ENCODE peak calls at places on chromosomes 3 and 15, in seven cellular contexts. R, F, E, Q, N, K and A are unnamed samples.

GRCh38 chr3:52084216-52084945 is 28.0 kb upstream of the DUSP7 start:
- DNase-seq in F (no peak), N (no peak), R (no peak), Q (no peak), E (no peak), K (no peak), A (no peak)

GRCh38 chr3:49358217-49358883 is at the start of gene GPX1:
- DNase-seq in Q (peak; percentile 85), F (peak; percentile 97), K (peak; percentile 94), N (peak; percentile 97), R (peak; percentile 95), E (peak; percentile 96), A (peak; percentile 82)

GRCh38 chr3:107240183-107241091 is 136.8 kb upstream of the CCDC54 start:
- DNase-seq in N (peak; percentile 86), R (peak; percentile 80), F (peak; percentile 74), E (peak; percentile 82), K (peak; percentile 75), Q (peak; percentile 61), A (peak; percentile 31)

GRCh38 chr3:10928396-10928960 is 64.1 kb upstream of the SLC6A1 start:
- DNase-seq in F (no peak), R (no peak), Q (no peak), K (no peak), E (no peak), N (peak; percentile 34), A (no peak)

GRCh38 chr15:39075756-39076341 is 505.0 kb upstream of the THBS1 start:
- DNase-seq in Q (no peak), K (no peak), E (no peak), N (no peak), F (peak; percentile 60), R (no peak), A (no peak)

GRCh38 chr3:81581966-81582599 is 179.4 kb downstream of the GBE1 start:
- DNase-seq in Q (no peak), R (no peak), N (no peak), K (peak; percentile 47), E (peak; percentile 19), F (peak; percentile 35), A (no peak)

GRCh38 chr3:58522759-58523425 is 14.1 kb downstream of the ACOX2 start:
- DNase-seq in Q (no peak), N (no peak), E (no peak), K (no peak), F (no peak), R (no peak), A (no peak)

GRCh38 chr3:45397754-45398153 is 9.4 kb downstream of the LARS2 start:
- DNase-seq in R (no peak), F (no peak), E (no peak), K (no peak), N (no peak), Q (no peak), A (no peak)

GRCh38 chr3:31848163-31848848 is 132.8 kb downstream of the OSBPL10 start:
- DNase-seq in R (peak; percentile 38), N (no peak), K (no peak), E (no peak), F (no peak), Q (no peak), A (no peak)

GRCh38 chr3:64344721-64345207 is 119.5 kb upstream of the PRICKLE2 start:
- DNase-seq in K (peak; percentile 85), R (no peak), E (no peak), F (peak; percentile 77), Q (no peak), N (no peak), A (no peak)

GRCh38 chr3:122008166-122008565 is 13.9 kb downstream of the ILDR1 start:
- DNase-seq in E (no peak), K (no peak), Q (no peak), N (no peak), R (no peak), F (no peak), A (no peak)

GRCh38 chr15:90918034-90918788 is 14.1 kb downstream of the HDDC3 start:
- DNase-seq in E (no peak), R (no peak), K (no peak), F (no peak), N (no peak), Q (no peak), A (no peak)

GRCh38 chr15:31740203-31740602 is 290.1 kb upstream of the CHRNA7 start:
- DNase-seq in E (no peak), F (no peak), N (no peak), K (no peak), R (no peak), Q (no peak), A (no peak)

GRCh38 chr3:170132335-170132734 is 49.2 kb downstream of the PHC3 start:
- DNase-seq in R (no peak), N (no peak), Q (no peak), F (no peak), E (no peak), K (no peak), A (no peak)

GRCh38 chr3:115977866-115978265 is 354.6 kb downstream of the GAP43 start:
- DNase-seq in Q (no peak), K (no peak), F (no peak), E (no peak), R (no peak), N (no peak), A (no peak)
- TF ChIP-seq CTCF in Q (no peak), K (no peak), F (no peak), E (no peak), R (no peak), N (no peak), A (no peak)

GRCh38 chr3:129628169-129628522 is 21.7 kb upstream of the PLXND1 start:
- DNase-seq in Q (no peak), E (no peak), F (peak; percentile 65), N (no peak), R (no peak), K (no peak), A (no peak)

GRCh38 chr3:129627350-129628168 is 21.1 kb upstream of the PLXND1 start:
- DNase-seq in N (peak; percentile 90), Q (peak; percentile 54), E (peak; percentile 75), R (peak; percentile 70), F (peak; percentile 84), K (peak; percentile 75), A (no peak)

GRCh38 chr3:129629011-129629410 is 22.5 kb upstream of the PLXND1 start:
- DNase-seq in K (no peak), Q (no peak), R (no peak), E (no peak), N (peak; percentile 62), F (no peak), A (no peak)

GRCh38 chr3:129625071-129625874 is 18.8 kb upstream of the PLXND1 start:
- DNase-seq in N (peak; percentile 74), K (no peak), Q (no peak), R (no peak), E (peak; percentile 35), F (no peak), A (no peak)

DNA sequence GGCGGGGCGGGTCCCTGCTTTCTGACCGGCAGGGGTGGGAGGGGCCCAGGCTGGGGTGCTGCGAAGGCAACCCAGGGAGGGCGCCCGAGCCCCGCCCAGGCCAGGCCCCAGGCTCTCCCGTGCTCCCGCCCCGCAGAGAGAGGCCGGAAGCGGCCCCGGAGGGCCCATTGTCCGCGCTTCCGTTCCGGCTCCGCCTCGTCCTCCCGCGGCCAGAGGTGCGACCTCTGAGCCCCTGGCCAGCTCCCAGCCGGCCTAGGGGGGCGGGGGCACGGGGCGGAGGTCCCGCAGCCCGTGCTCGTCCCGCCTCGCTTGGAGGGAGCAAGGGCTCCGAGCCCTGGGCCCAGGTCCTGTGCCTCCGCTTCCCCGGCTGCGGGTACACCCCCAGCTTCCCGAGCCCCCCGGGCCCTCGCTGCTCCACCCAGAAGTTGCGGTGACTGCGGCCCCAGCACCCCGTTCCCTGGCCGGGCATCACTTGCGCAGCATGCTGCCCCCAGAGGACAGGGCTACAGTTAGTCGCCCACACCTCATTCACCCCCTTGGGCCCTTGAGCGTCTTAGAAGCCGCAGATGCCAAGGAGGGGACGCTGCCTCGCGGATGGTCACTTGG is 20.4 kb upstream of the PLXND1 start:
- DNase-seq in F (peak; percentile 85), K (peak; percentile 54), N (peak; percentile 97), R (peak; percentile 85), E (peak; percentile 95), Q (peak; percentile 71), A (no peak)
- TF ChIP-seq CTCF in F (no peak), K (no peak), N (peak; percentile 3), R (no peak), E (no peak), Q (peak; percentile 22), A (no peak)

GRCh38 chr3:104214937-104215336 is 1151.8 kb upstream of the ALCAM start:
- DNase-seq in R (no peak), F (no peak), E (no peak), Q (no peak), N (no peak), K (no peak), A (no peak)

DNA sequence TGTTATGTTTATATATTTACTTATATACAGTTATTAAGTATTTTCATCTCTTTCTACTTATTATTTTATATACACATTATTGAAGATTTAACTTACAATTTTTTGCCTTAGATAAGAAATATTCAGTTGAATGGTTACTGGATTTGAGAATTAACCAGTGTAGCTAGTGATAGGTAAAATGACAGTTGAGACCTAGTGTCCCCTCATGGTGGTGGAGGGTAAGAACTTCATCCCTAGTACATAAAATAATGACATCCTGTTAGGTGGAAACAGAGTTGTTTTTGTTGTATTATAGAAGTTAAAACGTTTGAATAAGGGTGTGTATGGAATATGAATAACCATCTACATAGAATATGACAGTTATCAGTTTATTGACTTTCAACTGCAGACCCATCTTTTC is 1152.4 kb upstream of the ALCAM start:
- DNase-seq in F (no peak), N (no peak), R (no peak), Q (no peak), E (no peak), K (no peak), A (no peak)
- TF ChIP-seq CTCF in F (no peak), N (no peak), R (no peak), Q (no peak), E (no peak), K (no peak), A (no peak)

DNA sequence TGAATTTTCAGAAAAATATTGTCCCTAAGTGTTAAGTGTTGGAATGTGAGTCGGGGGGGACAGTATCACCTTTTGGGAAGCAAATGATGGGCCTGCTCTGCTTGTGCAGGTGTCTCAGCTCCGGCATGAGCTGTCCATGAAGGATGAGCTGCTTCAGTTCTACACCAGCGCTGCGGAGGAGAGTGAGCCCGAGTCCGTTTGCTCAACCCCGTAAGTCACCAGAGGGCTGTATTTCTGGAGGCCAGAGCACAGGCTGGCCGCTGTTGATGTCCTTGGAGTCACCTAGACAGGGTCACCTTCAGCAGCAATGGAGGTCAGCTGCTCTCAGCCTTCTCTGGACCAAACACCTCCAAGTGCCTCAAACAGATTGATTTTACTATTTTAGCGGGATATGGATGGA is 78.0 kb downstream of the CCK start:
- DNase-seq in Q (no peak), F (no peak), E (no peak), N (no peak), K (no peak), R (no peak), A (no peak)
- TF ChIP-seq CTCF in Q (no peak), F (no peak), E (no peak), N (no peak), K (no peak), R (no peak), A (no peak)